ENCODE peak calls at places on chromosomes 12 and 14, in four cellular contexts. P is HCT116, A is H1, Q is sigmoid colon. Z is an unnamed sample.

GRCh38 chr12:114530417-114530816 is 124.5 kb upstream of the TBX5 start:
- DNase-seq in P (no peak), A (no peak), Q (no peak), Z (no peak)

GRCh38 chr14:61147898-61148549 is 133.1 kb downstream of the TMEM30B start:
- DNase-seq in P (peak), A (no peak), Q (peak), Z (no peak)

GRCh38 chr12:111310076-111310870 is 58.6 kb downstream of the PHETA1 start:
- DNase-seq in P (no peak), A (no peak), Q (no peak), Z (no peak)

GRCh38 chr14:69055973-69056372 is 76.9 kb upstream of the ACTN1 start:
- DNase-seq in P (no peak), A (no peak), Q (no peak), Z (no peak)

GRCh38 chr12:125878483-125878882 is 813.2 kb downstream of the AACS start:
- DNase-seq in P (no peak), A (no peak), Q (no peak), Z (no peak)

GRCh38 chr12:24814379-24815086 is 134.4 kb downstream of the BCAT1 start:
- DNase-seq in P (no peak), A (no peak), Q (no peak), Z (no peak)

GRCh38 chr14:73743431-73743931 is 29.3 kb upstream of the PNMA1 start:
- DNase-seq in P (no peak), A (no peak), Q (peak), Z (peak)

GRCh38 chr12:23640754-23641153 is 308.7 kb downstream of the SOX5 start:
- DNase-seq in P (no peak), A (no peak), Q (no peak), Z (no peak)

GRCh38 chr12:80178846-80179245 is 79.5 kb downstream of the OTOGL start:
- DNase-seq in P (no peak), A (no peak), Q (no peak), Z (no peak)

GRCh38 chr14:61331992-61332657 is 10.7 kb downstream of the PRKCH start:
- DNase-seq in P (no peak), A (no peak), Q (no peak), Z (no peak)

GRCh38 chr12:65868878-65869277 is 44.6 kb downstream of the HMGA2 start:
- DNase-seq in P (no peak), A (no peak), Q (no peak), Z (no peak)

GRCh38 chr12:12803186-12803585 is 10.0 kb upstream of the DDX47 start:
- DNase-seq in P (peak), A (no peak), Q (peak), Z (peak)

GRCh38 chr14:80678436-80678835 is 263.1 kb downstream of the CEP128 start:
- DNase-seq in P (no peak), A (no peak), Q (no peak), Z (no peak)
- TF ChIP-seq POLR2AphosphoS5 in P (no peak), A (no peak), Q (no peak), Z (no peak)

DNA sequence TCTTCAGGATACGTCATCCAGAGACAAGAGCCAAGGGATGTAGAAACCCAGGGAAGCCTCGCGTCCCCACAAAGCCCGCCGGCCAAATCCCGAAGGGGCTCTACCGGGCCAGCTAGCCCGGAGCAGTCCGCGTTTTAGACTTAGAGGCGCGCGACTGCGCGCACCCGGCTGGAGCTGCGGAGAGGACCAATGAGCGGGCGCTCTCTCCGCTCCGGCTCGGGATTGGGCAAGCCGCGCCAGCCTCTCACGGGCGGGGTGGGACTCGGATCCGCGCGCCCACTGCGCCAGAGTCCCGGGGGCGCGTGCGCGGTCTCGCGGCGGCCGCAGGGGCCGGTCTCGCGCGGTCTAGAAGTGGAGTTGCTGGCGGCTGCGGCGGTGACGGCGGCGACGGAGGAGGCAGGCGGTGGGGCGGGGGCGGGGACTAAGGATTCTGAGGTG is 238 bp upstream of the PALS1 start:
- DNase-seq in P (peak), A (peak), Q (peak), Z (peak)
- TF ChIP-seq POLR2AphosphoS5 in P (peak), A (no peak), Q (peak), Z (no peak)

GRCh38 chr12:46276756-46277155 is 7.9 kb upstream of the SLC38A1 start:
- DNase-seq in P (no peak), A (no peak), Q (no peak), Z (no peak)
- TF ChIP-seq POLR2AphosphoS5 in P (no peak), A (no peak), Q (no peak), Z (no peak)

DNA sequence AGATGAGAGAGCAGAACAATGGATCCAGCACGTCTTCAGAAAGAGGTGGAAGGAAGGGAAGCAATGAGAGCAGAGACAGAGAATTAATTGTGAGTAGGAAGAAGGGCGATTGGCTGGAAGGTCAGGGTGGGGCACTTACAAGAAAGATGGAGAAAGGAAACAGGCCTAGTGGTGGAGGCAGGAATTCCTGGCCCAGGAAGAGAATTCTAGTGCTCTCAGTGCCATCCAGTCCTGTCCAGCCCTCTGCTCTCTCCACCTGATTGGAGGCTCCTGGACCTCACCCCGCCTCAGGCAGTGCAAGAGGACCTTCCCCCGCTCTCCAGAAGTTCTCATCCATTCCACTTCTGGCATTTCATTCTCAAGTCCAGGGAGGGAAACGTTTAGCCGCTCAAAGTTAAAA is 43.0 kb downstream of the NGB start:
- DNase-seq in P (no peak), A (no peak), Q (no peak), Z (no peak)
- TF ChIP-seq POLR2AphosphoS5 in P (no peak), A (no peak), Q (no peak), Z (no peak)

GRCh38 chr14:53953828-53954550 is 2.6 kb downstream of the BMP4 start:
- DNase-seq in P (no peak), A (peak), Q (peak), Z (no peak)
- TF ChIP-seq POLR2AphosphoS5 in P (peak), A (no peak), Q (no peak), Z (no peak)

GRCh38 chr12:52341066-52341580 is 19.9 kb upstream of the KRT83 start:
- DNase-seq in P (no peak), A (no peak), Q (no peak), Z (no peak)
- TF ChIP-seq POLR2AphosphoS5 in P (no peak), A (no peak), Q (no peak), Z (no peak)

Z was measured in GM12892.